ENCODE peak calls at places on chromosomes 11 and 22, in four cellular contexts. P is IMR-90, F is neuronal stem cell, Z is mesendoderm. T is an unnamed sample. For H3K4me1 and H3K27me3, the result is how much of the 10 kb centered on the place peaks cover.

GRCh38 chr22:17733484-17733883 is 40.8 kb downstream of the BID start:
- DNase-seq in P (peak), F (no peak), Z (no peak), T (no peak)

GRCh38 chr22:24681236-24681635 is 78.2 kb downstream of the GGT1 start:
- DNase-seq in P (peak), F (no peak), Z (no peak), T (no peak)

GRCh38 chr11:120121914-120122473 is 15.9 kb downstream of the TRIM29 start:
- DNase-seq in P (no peak), F (no peak), Z (peak), T (no peak)

GRCh38 chr11:72398058-72398758 is 36.1 kb downstream of the CLPB start:
- DNase-seq in P (no peak), F (no peak), Z (no peak), T (no peak)

GRCh38 chr11:20669833-20670684 is 673 bp downstream of the NELL1 start:
- DNase-seq in P (no peak), F (no peak), Z (peak), T (peak)

GRCh38 chr11:61963282-61964057 is 4.0 kb downstream of the FTH1 start:
- DNase-seq in P (peak), F (no peak), Z (no peak), T (no peak)

GRCh38 chr11:2746401-2747230 is 46.8 kb upstream of the KCNQ1OT1 start:
- DNase-seq in P (no peak), F (no peak), Z (no peak), T (no peak)

GRCh38 chr11:124784051-124784450 is 16.2 kb downstream of the MSANTD2 start:
- DNase-seq in P (no peak), F (no peak), Z (no peak), T (no peak)

GRCh38 chr11:30254307-30255298 is 23.8 kb downstream of the FSHB start:
- DNase-seq in P (no peak), F (no peak), Z (peak), T (no peak)

GRCh38 chr11:114377612-114378267 is 22.6 kb downstream of the C11orf71 start:
- DNase-seq in P (peak), F (no peak), Z (peak), T (no peak)

GRCh38 chr11:70819022-70819421 is 420.7 kb downstream of the CTTN start:
- DNase-seq in P (no peak), F (no peak), Z (no peak), T (no peak)

GRCh38 chr11:69382131-69383128 is 88.5 kb downstream of the MYEOV start:
- DNase-seq in P (no peak), F (no peak), Z (peak), T (peak)

GRCh38 chr11:113341388-113342165 is 27.2 kb downstream of the TTC12 start:
- DNase-seq in P (no peak), F (no peak), Z (no peak), T (no peak)

GRCh38 chr11:118910309-118911112 is 15.2 kb downstream of the BCL9L start:
- DNase-seq in P (peak), F (no peak), Z (peak), T (peak)

GRCh38 chr22:46104881-46105493 is 45.3 kb upstream of the PPARA start:
- DNase-seq in P (no peak), F (no peak), Z (no peak), T (no peak)

GRCh38 chr22:46104170-46104880 is 46.0 kb upstream of the PPARA start:
- DNase-seq in P (no peak), F (no peak), Z (no peak), T (no peak)

GRCh38 chr22:46106279-46107022 is 43.9 kb upstream of the PPARA start:
- DNase-seq in P (no peak), F (no peak), Z (no peak), T (no peak)

GRCh38 chr22:46107089-46107664 is 43.1 kb upstream of the PPARA start:
- DNase-seq in P (no peak), F (no peak), Z (no peak), T (no peak)

GRCh38 chr22:46105494-46106278 is 44.6 kb upstream of the PPARA start:
- DNase-seq in P (peak), F (no peak), Z (no peak), T (no peak)
- H3K4me1 ChIP-seq in P (under half), F (under half), Z (under half), T (under half)

GRCh38 chr22:19756288-19757128 is 4.1 kb upstream of the TBX1 start:
- DNase-seq in P (no peak), F (no peak), Z (peak), T (peak)
- H3K27me3 ChIP-seq in P (half or more), F (half or more), Z (half or more), T (half or more)

DNA sequence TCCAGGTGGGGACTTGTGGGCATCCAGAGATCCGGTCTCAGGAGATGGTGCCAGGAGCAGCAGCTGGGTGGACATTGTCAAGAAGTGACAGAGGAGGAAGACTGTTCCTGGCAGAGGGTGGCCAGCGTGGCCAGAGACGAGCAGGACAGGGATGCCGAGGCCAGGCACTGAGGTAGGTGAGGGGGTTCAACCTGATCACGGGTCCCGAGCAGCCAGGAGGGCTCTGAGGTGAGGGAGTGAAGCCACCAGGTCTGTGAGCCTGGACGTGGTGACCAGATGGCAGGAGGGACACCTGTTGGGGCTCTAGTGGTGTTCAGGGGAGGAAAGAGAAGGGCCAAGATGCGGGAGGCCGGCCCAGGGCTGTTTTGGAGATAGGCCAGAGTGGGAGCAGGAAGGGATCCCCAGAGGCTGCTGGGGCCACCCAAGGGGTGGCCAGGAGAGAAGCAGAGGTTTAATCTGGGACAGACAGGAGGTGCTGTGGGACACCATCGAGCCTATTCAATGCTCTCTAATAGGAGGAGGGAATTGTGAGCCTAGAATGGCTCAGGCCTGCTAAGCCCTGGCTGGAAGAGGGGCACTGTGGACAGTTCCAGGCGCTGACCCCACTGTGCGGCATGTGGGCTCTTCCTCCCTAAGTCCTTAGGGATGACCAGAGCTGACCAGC is 6.3 kb downstream of the PPM1F start:
- DNase-seq in P (no peak), F (no peak), Z (no peak), T (no peak)
- H2BK15ac ChIP-seq in P (no peak), F (no peak), Z (no peak), T (no peak)

GRCh38 chr11:27216268-27217149 is 146.5 kb downstream of the CCDC34 start:
- DNase-seq in P (peak), F (no peak), Z (no peak), T (no peak)
- H3K4me1 ChIP-seq in P (under half), F (under half), Z (under half), T (under half)

GRCh38 chr11:365831-366230 is 3.5 kb upstream of the B4GALNT4 start:
- DNase-seq in P (no peak), F (no peak), Z (no peak), T (no peak)
- H3K27me3 ChIP-seq in P (under half), F (under half), Z (under half), T (under half)

DNA sequence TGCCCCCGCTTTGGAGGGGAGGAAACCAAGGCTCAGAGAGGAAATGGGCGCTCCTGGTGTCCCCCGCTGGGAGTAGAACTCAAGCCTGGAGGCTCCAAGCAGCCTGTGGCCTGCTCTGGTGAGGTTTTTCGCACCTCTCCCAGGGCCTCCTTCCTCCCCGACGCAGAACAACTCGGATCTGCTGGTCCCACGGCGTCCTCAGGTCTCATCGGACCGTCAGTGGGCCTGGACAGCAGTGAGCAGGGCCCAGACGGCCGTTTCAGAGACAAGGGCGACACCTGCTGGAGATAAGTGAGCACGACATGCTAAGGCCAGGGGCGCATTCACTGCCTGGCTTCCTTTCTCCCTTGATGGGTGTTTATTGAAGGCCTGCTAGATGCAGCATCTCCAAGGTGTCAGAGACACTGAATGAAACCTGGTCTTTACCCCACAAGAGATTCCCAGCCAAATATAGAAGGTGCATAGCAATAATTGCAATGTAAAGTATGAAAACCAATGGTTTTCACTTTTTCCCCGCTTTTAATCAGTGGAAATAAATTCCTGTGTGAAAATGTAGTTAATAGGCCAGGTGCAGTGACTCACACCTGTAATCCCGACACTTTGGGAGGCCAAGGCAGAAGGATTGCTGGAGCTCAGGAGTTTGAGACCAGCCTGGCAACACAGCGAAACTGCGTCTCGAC is 26.9 kb upstream of the CD82 start:
- DNase-seq in P (peak), F (peak), Z (peak), T (peak)
- H2BK15ac ChIP-seq in P (no peak), F (no peak), Z (no peak), T (no peak)

GRCh38 chr11:11570823-11571222 is 51.0 kb downstream of the GALNT18 start:
- DNase-seq in P (no peak), F (no peak), Z (no peak), T (no peak)

GRCh38 chr11:11568651-11569229 is 53.1 kb downstream of the GALNT18 start:
- DNase-seq in P (peak), F (no peak), Z (no peak), T (no peak)

GRCh38 chr11:11567862-11568650 is 53.7 kb downstream of the GALNT18 start:
- DNase-seq in P (peak), F (no peak), Z (no peak), T (no peak)

GRCh38 chr11:11571893-11572292 is 49.9 kb downstream of the GALNT18 start:
- DNase-seq in P (no peak), F (no peak), Z (no peak), T (no peak)

DNA sequence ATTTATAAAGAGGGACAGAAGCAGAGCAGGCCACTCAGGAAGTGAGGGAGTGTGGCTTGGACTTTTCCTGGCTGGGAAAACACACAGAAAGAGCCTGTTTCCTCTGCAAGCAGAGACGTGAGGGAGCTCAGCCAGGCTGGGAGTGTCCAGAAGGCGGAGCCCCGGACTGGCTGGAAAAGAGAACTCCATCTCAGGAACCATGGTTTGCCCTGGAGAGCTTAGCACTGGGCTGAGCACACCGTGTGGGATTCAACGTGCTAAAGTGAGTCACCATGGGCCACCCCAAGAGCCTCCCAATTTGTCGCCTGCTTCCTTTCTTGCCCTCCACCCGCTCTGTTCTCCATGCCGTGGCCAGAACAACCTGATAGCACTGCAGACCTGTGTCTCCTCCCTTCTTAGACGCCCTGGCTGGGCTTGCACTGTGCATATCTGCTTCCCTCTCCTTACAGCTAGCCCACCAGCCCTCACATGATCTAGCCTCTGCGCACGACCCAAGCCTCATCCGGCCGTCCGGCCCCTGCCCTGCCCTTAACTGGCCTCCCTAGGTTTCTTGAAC is 51.8 kb downstream of the GALNT18 start:
- DNase-seq in P (no peak), F (no peak), Z (no peak), T (no peak)
- H3K4me1 ChIP-seq in P (under half), F (under half), Z (under half), T (under half)

DNA sequence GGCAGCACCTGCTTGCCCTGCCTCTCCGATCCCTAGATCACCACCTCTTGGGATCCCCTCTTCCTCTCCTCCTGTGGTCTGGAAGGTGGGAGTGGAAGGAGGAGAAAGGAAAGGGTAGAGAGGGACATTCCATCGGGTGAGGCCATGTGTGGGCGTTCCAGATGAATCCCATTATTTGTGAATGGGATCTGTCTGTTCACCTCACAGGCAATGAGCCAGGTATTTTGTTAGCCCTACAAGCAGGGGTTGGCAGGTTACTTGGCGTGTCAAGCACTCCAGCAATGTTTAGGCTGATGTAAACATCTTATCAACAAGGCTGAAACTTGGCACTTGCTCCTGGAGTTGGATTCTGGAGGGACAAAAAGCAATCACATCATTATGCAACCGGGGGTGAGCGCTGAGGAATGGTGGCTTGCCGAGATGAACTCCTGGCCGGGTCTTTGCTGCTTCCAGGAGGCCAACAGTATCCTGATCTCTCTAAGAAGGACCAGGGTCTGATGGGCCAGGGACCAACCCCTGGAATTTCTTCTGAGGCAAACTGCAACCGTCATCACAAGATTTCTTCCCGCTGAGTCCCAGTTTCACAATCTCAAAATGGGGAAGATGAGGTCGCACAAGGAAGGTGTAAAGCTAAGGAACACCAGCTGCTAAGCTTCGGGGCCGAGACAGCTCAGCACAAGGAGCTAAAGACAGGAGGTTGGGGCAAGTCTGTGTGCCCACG is 7.8 kb downstream of the ADAMTS8 start:
- DNase-seq in P (peak), F (no peak), Z (no peak), T (no peak)
- H3K27me3 ChIP-seq in P (under half), F (under half), Z (under half), T (under half)